ENCODE peak calls at places on chromosomes 1 and 21, in four cellular contexts. Z is NT2/D1, I is WERI-Rb-1, U is astrocyte. V is an unnamed sample. For H3K27me3, the result is how much of the 10 kb centered on the place peaks cover.

GRCh38 chr1:11771481-11772043 is 9.6 kb downstream of the C1orf167 start:
- DNase-seq in U (no peak), I (no peak), Z (no peak), V (no peak)

GRCh38 chr1:221204055-221204833 is 325.0 kb downstream of the HLX start:
- DNase-seq in I (no peak), U (no peak), Z (no peak), V (no peak)

GRCh38 chr1:166925791-166926483 is 49.4 kb downstream of the ILDR2 start:
- DNase-seq in I (no peak), Z (peak), U (peak), V (peak)

GRCh38 chr1:24108334-24109165 is 3.4 kb downstream of the MYOM3 start:
- DNase-seq in I (no peak), Z (no peak), U (peak), V (peak)

GRCh38 chr1:83545450-83545849 is 453.5 kb downstream of the TTLL7 start:
- DNase-seq in Z (peak), I (no peak), U (no peak), V (peak)

GRCh38 chr1:214660900-214661299 is 57.9 kb downstream of the CENPF start:
- DNase-seq in Z (no peak), U (peak), I (no peak), V (no peak)

GRCh38 chr1:60108223-60108622 is 34.7 kb upstream of the C1orf87 start:
- DNase-seq in Z (no peak), I (no peak), U (no peak), V (no peak)

GRCh38 chr1:210920258-210920657 is 213.7 kb downstream of the KCNH1 start:
- DNase-seq in Z (no peak), U (no peak), I (no peak), V (no peak)

GRCh38 chr1:62727656-62728396 is 39.6 kb upstream of the DOCK7 start:
- DNase-seq in U (peak), Z (no peak), I (no peak), V (no peak)

GRCh38 chr1:212669102-212669501 is 30.5 kb downstream of the BATF3 start:
- DNase-seq in I (no peak), Z (no peak), U (no peak), V (peak)

GRCh38 chr1:114695430-114696093 is at the start of gene AMPD1:
- DNase-seq in Z (no peak), U (peak), I (no peak), V (no peak)

GRCh38 chr21:42537106-42537742 is 23.6 kb downstream of the SLC37A1 start:
- DNase-seq in I (peak), U (no peak), Z (no peak), V (no peak)

GRCh38 chr1:44359234-44359937 is 4.3 kb upstream of the ERI3 start:
- DNase-seq in I (no peak), Z (no peak), U (no peak), V (no peak)

GRCh38 chr1:46655848-46656247 is 12.3 kb downstream of the ATPAF1 start:
- DNase-seq in I (no peak), Z (no peak), U (no peak), V (no peak)

GRCh38 chr1:9399510-9400424 is 107.1 kb downstream of the SPSB1 start:
- DNase-seq in U (no peak), Z (no peak), I (peak), V (peak)

GRCh38 chr1:234919061-234919755 is 209.4 kb downstream of the TOMM20 start:
- DNase-seq in I (no peak), Z (no peak), U (no peak), V (peak)

GRCh38 chr1:118333601-118334241 is 148.7 kb upstream of the SPAG17 start:
- DNase-seq in U (no peak), I (no peak), Z (no peak), V (no peak)

GRCh38 chr1:224852901-224853568 is 76.4 kb upstream of the DNAH14 start:
- DNase-seq in Z (no peak), U (peak), I (no peak), V (peak)

GRCh38 chr1:115067460-115067859 is 21.8 kb downstream of the TSPAN2 start:
- DNase-seq in U (peak), I (no peak), Z (no peak), V (no peak)

GRCh38 chr1:231612393-231613089 is 14.0 kb upstream of the DISC1 start:
- DNase-seq in Z (no peak), U (no peak), I (no peak), V (no peak)

GRCh38 chr1:92481598-92482403 is 4.9 kb downstream of the GFI1 start:
- DNase-seq in Z (no peak), U (no peak), I (no peak), V (peak)

GRCh38 chr1:7856345-7856744 is 3.5 kb upstream of the UTS2 start:
- DNase-seq in U (no peak), Z (no peak), I (no peak), V (peak)

GRCh38 chr1:204224655-204225054 is 10.9 kb upstream of the GOLT1A start:
- DNase-seq in Z (no peak), I (no peak), U (no peak), V (no peak)

GRCh38 chr1:232127190-232127589 is 500.6 kb downstream of the DISC1 start:
- DNase-seq in U (peak), I (no peak), Z (no peak), V (no peak)

GRCh38 chr21:25734654-25735220 is at the start of the genes ATP5PF and GABPA:
- DNase-seq in U (peak), I (peak), Z (peak), V (peak)

GRCh38 chr21:16956824-16957223 is 556.0 kb upstream of the CXADR start:
- DNase-seq in U (no peak), Z (no peak), I (no peak), V (no peak)

GRCh38 chr1:1826356-1827088 is 48.3 kb upstream of the NADK start:
- DNase-seq in I (no peak), U (peak), Z (no peak), V (no peak)

GRCh38 chr1:169546087-169546995 is 39.9 kb downstream of the F5 start:
- DNase-seq in U (peak), I (peak), Z (peak), V (peak)

GRCh38 chr1:39342776-39343175 is 138.3 kb downstream of the MACF1 start:
- DNase-seq in I (no peak), Z (no peak), U (no peak), V (no peak)

GRCh38 chr1:227318852-227319607 is 738 bp upstream of the CDC42BPA start:
- DNase-seq in I (peak), U (peak), Z (peak), V (peak)

GRCh38 chr1:24898152-24898908 is 31.7 kb downstream of the RUNX3 start:
- DNase-seq in I (peak), Z (peak), U (no peak), V (peak)

GRCh38 chr1:85599076-85599491 is 18.5 kb downstream of the CCN1 start:
- DNase-seq in U (no peak), Z (no peak), I (no peak), V (no peak)

DNA sequence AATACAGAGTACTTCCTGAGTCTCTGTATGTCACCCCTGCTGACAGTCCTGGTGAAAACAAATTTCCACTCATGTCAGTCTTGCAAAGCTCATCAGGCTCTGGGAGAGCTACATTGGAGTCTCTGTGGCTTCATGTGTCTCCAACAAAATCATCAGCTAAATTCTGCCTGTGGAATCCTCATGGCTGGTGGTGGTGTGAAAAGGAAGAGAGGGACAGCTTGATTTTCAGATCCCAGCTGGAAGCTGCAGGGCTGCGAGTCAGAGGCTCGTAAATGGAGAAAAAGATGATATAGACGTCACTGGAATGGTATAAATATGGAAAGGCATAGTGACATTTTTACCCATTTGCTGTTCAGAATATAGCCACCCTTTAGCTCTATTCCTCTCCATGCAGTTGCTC is 150.2 kb downstream of the ASTN1 start:
- DNase-seq in U (no peak), I (no peak), Z (no peak), V (no peak)
- H3K27me3 ChIP-seq in U (under half), I (under half), Z (under half), V (under half)

DNA sequence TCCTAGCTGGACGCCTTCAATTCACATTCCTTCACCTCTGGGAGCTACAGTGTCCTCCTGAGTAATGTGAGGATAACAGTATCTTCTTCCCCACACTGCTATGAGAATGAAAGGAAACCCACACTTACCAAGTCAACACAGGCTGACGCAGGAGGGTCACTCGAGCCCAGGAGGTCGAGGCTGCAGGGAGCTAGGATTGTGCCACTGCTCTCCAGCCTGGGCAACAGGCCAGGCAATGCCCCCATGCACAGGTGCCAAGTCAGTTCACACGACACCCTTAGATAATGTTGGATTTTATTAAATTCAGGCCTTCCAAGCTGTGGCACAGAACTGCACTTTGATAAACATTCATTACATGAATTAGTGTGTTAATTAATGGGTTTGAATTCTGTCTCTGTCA is 31.9 kb downstream of the MATN1 start:
- DNase-seq in U (no peak), I (peak), Z (no peak), V (no peak)
- H3K27me3 ChIP-seq in U (under half), I (under half), Z (under half), V (under half)

DNA sequence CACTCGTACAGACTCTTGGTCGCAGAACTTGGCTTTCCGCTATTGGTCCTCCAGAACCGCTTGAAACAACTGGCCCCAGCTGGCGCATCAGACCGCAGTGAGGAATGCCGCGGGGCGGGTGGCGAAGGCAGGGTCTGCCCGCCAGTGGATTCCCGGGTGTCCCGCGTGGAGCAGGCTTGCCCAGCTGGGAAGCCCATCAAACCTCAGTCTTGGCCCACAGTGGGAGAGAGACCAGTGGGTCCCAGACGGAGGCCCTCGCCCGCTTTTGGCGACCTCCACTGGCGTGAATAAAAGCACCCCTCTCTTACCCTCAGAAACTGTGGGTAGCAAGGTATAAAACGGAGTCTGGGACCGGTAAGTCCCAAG is 3.9 kb upstream of the LHX8 start:
- DNase-seq in Z (no peak), I (no peak), U (no peak), V (peak)
- H3K27me3 ChIP-seq in Z (half or more), I (under half), U (half or more), V (half or more)

GRCh38 chr1:245124644-245125043 is 30.1 kb upstream of the KIF26B start:
- DNase-seq in U (no peak), Z (peak), I (no peak), V (peak)

GRCh38 chr1:245126530-245126929 is 28.3 kb upstream of the KIF26B start:
- DNase-seq in U (no peak), I (no peak), Z (no peak), V (no peak)

GRCh38 chr1:245121523-245121922 is 33.3 kb upstream of the KIF26B start:
- DNase-seq in I (no peak), Z (no peak), U (no peak), V (peak)

GRCh38 chr1:245128381-245128780 is 26.4 kb upstream of the KIF26B start:
- DNase-seq in Z (no peak), I (no peak), U (no peak), V (no peak)

GRCh38 chr1:245124241-245124640 is 30.5 kb upstream of the KIF26B start:
- DNase-seq in I (no peak), Z (no peak), U (no peak), V (no peak)
- H3K27me3 ChIP-seq in I (under half), Z (under half), U (under half), V (under half)

GRCh38 chr1:17533201-17533600 is 6.3 kb upstream of the ARHGEF10L start:
- DNase-seq in U (no peak), Z (no peak), I (no peak), V (no peak)
- H3K27me3 ChIP-seq in U (under half), Z (under half), I (under half), V (under half)

DNA sequence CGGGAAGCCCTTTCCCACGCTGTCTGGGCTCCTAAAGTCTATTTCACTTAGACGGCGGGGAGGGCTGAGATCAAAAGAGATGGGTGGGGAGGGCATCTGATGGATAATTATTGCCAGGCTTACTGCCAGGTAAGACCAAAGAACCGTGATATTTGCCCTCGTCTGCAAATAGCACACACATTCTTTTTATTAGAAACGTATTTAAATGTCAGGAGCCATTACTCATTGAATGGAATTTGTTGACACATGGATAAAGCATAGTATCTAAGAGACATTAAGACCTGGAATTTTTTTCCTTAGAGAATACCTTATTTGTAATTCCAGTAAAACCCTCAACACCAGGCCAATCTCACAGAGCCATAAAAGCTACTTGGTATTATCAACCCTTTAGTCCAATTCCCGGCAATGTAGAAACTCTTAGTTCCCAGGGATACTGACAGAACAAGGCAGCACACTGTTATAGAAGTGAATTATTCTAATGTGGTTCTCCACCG is 10.7 kb downstream of the URB1 start:
- DNase-seq in I (no peak), Z (no peak), U (peak), V (no peak)
- H3K27me3 ChIP-seq in I (under half), Z (under half), U (under half), V (under half)

DNA sequence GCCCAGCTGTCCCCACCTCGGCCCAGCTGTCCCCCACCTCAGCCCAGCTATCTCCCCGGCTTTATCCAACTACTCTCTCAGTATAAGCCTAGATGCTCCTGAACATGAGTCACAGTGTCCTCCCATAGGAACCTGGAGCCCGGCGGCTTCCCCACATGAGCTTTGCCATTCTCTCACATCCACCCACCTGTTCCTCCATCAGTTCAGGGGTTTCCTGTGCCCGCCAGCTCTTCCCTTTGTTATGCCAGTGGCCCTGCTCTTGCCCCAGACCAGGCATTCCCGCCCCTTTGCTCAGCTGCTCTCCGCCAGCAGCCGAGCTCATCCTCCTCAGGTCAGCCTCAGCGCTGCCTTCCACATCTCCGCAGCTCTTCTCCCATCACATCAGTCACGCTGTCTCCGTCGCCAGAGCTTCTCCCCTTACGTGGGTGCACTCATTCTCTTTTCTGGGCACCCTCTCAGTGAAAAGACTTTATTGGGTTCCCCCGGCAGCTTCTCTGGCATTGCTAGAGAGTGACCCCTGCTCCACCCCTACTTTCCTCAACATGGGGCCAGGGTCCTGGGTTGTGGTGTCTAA is 89.5 kb upstream of the CSF3R start:
- DNase-seq in I (no peak), Z (no peak), U (no peak), V (peak)
- H3K27me3 ChIP-seq in I (under half), Z (under half), U (under half), V (under half)

V was measured in H7.